ENCODE peak calls at places on chromosomes 2 and 18, in four cellular contexts. One of them, this sample, is unnamed.
A peak's percentile ranks its signal among the peaks of the same experiment; 100 is the strongest.

GRCh38 chr2:223993634-223994232 is 36.5 kb downstream of the MRPL44 start:
- DNase-seq in H1: no peak
- DNase-seq in HepG2: peak; percentile 77
- DNase-seq in GM12878: no peak
- DNase-seq in this sample: peak; percentile 83

GRCh38 chr2:182682210-182682609 is 33.8 kb upstream of the DNAJC10 start:
- DNase-seq in GM12878: no peak
- DNase-seq in H1: no peak
- DNase-seq in HepG2: no peak
- DNase-seq in this sample: no peak

GRCh38 chr2:213125646-213126347 is 25.6 kb downstream of the IKZF2 start:
- DNase-seq in GM12878: no peak
- DNase-seq in HepG2: no peak
- DNase-seq in H1: no peak
- DNase-seq in this sample: no peak

GRCh38 chr2:18219676-18220075 is 340.8 kb downstream of the RDH14 start:
- DNase-seq in HepG2: no peak
- DNase-seq in H1: no peak
- DNase-seq in GM12878: no peak
- DNase-seq in this sample: no peak

GRCh38 chr2:147945660-147946059 is 74.9 kb downstream of the ORC4 start:
- DNase-seq in GM12878: no peak
- DNase-seq in HepG2: no peak
- DNase-seq in H1: no peak
- DNase-seq in this sample: no peak

GRCh38 chr2:168212866-168213265 is 34.5 kb downstream of the STK39 start:
- DNase-seq in HepG2: no peak
- DNase-seq in H1: no peak
- DNase-seq in GM12878: no peak
- DNase-seq in this sample: no peak

GRCh38 chr2:133642831-133643230 is 74.6 kb upstream of the NCKAP5 start:
- DNase-seq in GM12878: no peak
- DNase-seq in H1: no peak
- DNase-seq in HepG2: no peak
- DNase-seq in this sample: no peak

GRCh38 chr2:29039718-29040480 is 34.4 kb downstream of the PCARE start:
- DNase-seq in GM12878: no peak
- DNase-seq in HepG2: no peak
- DNase-seq in H1: no peak
- DNase-seq in this sample: no peak

GRCh38 chr2:76688732-76689131 is 833.4 kb downstream of the LRRTM4 start:
- DNase-seq in H1: no peak
- DNase-seq in HepG2: no peak
- DNase-seq in GM12878: no peak
- DNase-seq in this sample: no peak

GRCh38 chr2:66126936-66127527 is 307.9 kb upstream of the MEIS1 start:
- DNase-seq in H1: no peak
- DNase-seq in HepG2: no peak
- DNase-seq in GM12878: no peak
- DNase-seq in this sample: no peak

GRCh38 chr2:95390272-95390880 is 12.1 kb upstream of the FAHD2A start:
- DNase-seq in HepG2: peak; percentile 75
- DNase-seq in GM12878: no peak
- DNase-seq in H1: no peak
- DNase-seq in this sample: no peak

GRCh38 chr2:190786404-190787166 is 94.0 kb upstream of the GLS start:
- DNase-seq in H1: no peak
- DNase-seq in GM12878: no peak
- DNase-seq in HepG2: no peak
- DNase-seq in this sample: no peak

GRCh38 chr18:13435596-13436333 is 217.2 kb downstream of the LDLRAD4 start:
- DNase-seq in GM12878: no peak
- DNase-seq in H1: no peak
- DNase-seq in HepG2: no peak
- DNase-seq in this sample: no peak

GRCh38 chr18:34976084-34976483 is 65.1 kb upstream of the MAPRE2 start:
- DNase-seq in H1: no peak
- DNase-seq in GM12878: no peak
- DNase-seq in HepG2: no peak
- DNase-seq in this sample: no peak

GRCh38 chr2:174153757-174154680 is 94.3 kb downstream of the OLA1 start:
- DNase-seq in HepG2: no peak
- DNase-seq in H1: no peak
- DNase-seq in GM12878: no peak
- DNase-seq in this sample: no peak

GRCh38 chr2:215435261-215435808 is 533 bp downstream of the FN1 start:
- DNase-seq in GM12878: no peak
- DNase-seq in H1: no peak
- DNase-seq in HepG2: no peak
- DNase-seq in this sample: peak; percentile 38

GRCh38 chr2:144444418-144444817 is 75.5 kb downstream of the ZEB2 start:
- DNase-seq in HepG2: no peak
- DNase-seq in GM12878: no peak
- DNase-seq in H1: no peak
- DNase-seq in this sample: no peak

GRCh38 chr2:129794116-129794515 is 185.3 kb upstream of the RAB6C start:
- DNase-seq in H1: no peak
- DNase-seq in HepG2: no peak
- DNase-seq in GM12878: no peak
- DNase-seq in this sample: no peak

GRCh38 chr18:9337875-9338274 is 3.3 kb downstream of the TWSG1 start:
- DNase-seq in HepG2: no peak
- DNase-seq in GM12878: peak; percentile 59
- DNase-seq in H1: no peak
- DNase-seq in this sample: no peak

GRCh38 chr2:157264099-157264498 is 6.6 kb downstream of the GALNT5 start:
- DNase-seq in HepG2: no peak
- DNase-seq in H1: no peak
- DNase-seq in GM12878: no peak
- DNase-seq in this sample: no peak

GRCh38 chr18:8858888-8859511 is 153.6 kb downstream of the MTCL1 start:
- DNase-seq in HepG2: no peak
- DNase-seq in H1: no peak
- DNase-seq in GM12878: no peak
- DNase-seq in this sample: no peak

GRCh38 chr2:19841918-19842693 is 59.7 kb downstream of the TTC32 start:
- DNase-seq in HepG2: no peak
- DNase-seq in H1: no peak
- DNase-seq in GM12878: no peak
- DNase-seq in this sample: no peak

GRCh38 chr2:88187927-88188326 is 17.8 kb downstream of the THNSL2 start:
- DNase-seq in H1: no peak
- DNase-seq in HepG2: peak; percentile 47
- DNase-seq in GM12878: no peak
- DNase-seq in this sample: no peak

DNA sequence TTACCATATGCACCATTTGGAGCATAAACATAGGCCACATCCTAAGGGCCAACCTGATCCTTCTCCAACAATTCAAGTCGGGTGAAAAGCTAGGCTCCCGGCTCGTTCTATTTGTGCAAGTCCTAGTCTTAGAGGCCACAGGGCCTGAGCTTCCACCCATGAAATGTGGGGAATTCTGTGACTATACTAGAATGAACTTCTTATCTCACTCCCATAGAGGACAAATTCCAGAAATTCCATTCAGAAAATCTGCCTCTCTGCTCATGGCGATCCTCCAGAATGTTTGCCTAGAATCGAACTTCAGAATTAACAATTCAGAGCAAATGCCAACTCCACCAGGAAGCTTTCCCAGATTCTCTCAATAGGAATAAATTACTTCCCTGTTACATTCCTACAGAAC is 187.9 kb downstream of the BCL11A start:
- DNase-seq in HepG2: peak; percentile 36
- DNase-seq in GM12878: no peak
- DNase-seq in H1: no peak
- DNase-seq in this sample: no peak
- TF ChIP-seq SUZ12 in HepG2: no peak
- TF ChIP-seq SUZ12 in GM12878: no peak
- TF ChIP-seq SUZ12 in H1: no peak
- TF ChIP-seq SUZ12 in this sample: no peak

GRCh38 chr2:235568431-235568830 is 74.6 kb downstream of the AGAP1 start:
- DNase-seq in GM12878: no peak
- DNase-seq in H1: no peak
- DNase-seq in HepG2: no peak
- DNase-seq in this sample: no peak

GRCh38 chr2:235569837-235570236 is 76.0 kb downstream of the AGAP1 start:
- DNase-seq in H1: no peak
- DNase-seq in HepG2: no peak
- DNase-seq in GM12878: no peak
- DNase-seq in this sample: no peak

GRCh38 chr2:235570966-235571692 is 77.3 kb downstream of the AGAP1 start:
- DNase-seq in HepG2: no peak
- DNase-seq in GM12878: no peak
- DNase-seq in H1: no peak
- DNase-seq in this sample: no peak

GRCh38 chr2:235572592-235572991 is 78.7 kb downstream of the AGAP1 start:
- DNase-seq in GM12878: no peak
- DNase-seq in H1: no peak
- DNase-seq in HepG2: no peak
- DNase-seq in this sample: no peak

GRCh38 chr2:235570256-235570655 is 76.4 kb downstream of the AGAP1 start:
- DNase-seq in H1: no peak
- DNase-seq in HepG2: peak; percentile 28
- DNase-seq in GM12878: no peak
- DNase-seq in this sample: no peak
- H3K4me3 ChIP-seq in H1: no peak overlapping the region
- H3K4me3 ChIP-seq in HepG2: no peak overlapping the region
- H3K4me3 ChIP-seq in GM12878: no peak overlapping the region
- H3K4me3 ChIP-seq in this sample: no peak overlapping the region

GRCh38 chr2:219631925-219632757 is 4.7 kb downstream of the SLC4A3 start:
- DNase-seq in H1: no peak
- DNase-seq in GM12878: no peak
- DNase-seq in HepG2: no peak
- DNase-seq in this sample: no peak
- TF ChIP-seq SUZ12 in H1: no peak
- TF ChIP-seq SUZ12 in GM12878: no peak
- TF ChIP-seq SUZ12 in HepG2: no peak
- TF ChIP-seq SUZ12 in this sample: no peak

GRCh38 chr18:40949138-40949949 is 1005.7 kb upstream of the PIK3C3 start:
- DNase-seq in HepG2: no peak
- DNase-seq in H1: no peak
- DNase-seq in GM12878: no peak
- DNase-seq in this sample: no peak
- H3K4me3 ChIP-seq in HepG2: no peak overlapping the region
- H3K4me3 ChIP-seq in H1: no peak overlapping the region
- H3K4me3 ChIP-seq in GM12878: no peak overlapping the region
- H3K4me3 ChIP-seq in this sample: no peak overlapping the region

GRCh38 chr18:50453014-50453680 is 78.3 kb downstream of the SKA1 start:
- DNase-seq in H1: no peak
- DNase-seq in HepG2: no peak
- DNase-seq in GM12878: no peak
- DNase-seq in this sample: no peak

GRCh38 chr18:50453732-50454131 is 78.9 kb downstream of the SKA1 start:
- DNase-seq in HepG2: no peak
- DNase-seq in GM12878: no peak
- DNase-seq in H1: no peak
- DNase-seq in this sample: no peak

GRCh38 chr18:50457639-50458038 is 82.8 kb downstream of the SKA1 start:
- DNase-seq in HepG2: no peak
- DNase-seq in GM12878: no peak
- DNase-seq in H1: no peak
- DNase-seq in this sample: no peak

GRCh38 chr18:50456285-50456684 is 81.4 kb downstream of the SKA1 start:
- DNase-seq in HepG2: no peak
- DNase-seq in GM12878: no peak
- DNase-seq in H1: no peak
- DNase-seq in this sample: no peak

DNA sequence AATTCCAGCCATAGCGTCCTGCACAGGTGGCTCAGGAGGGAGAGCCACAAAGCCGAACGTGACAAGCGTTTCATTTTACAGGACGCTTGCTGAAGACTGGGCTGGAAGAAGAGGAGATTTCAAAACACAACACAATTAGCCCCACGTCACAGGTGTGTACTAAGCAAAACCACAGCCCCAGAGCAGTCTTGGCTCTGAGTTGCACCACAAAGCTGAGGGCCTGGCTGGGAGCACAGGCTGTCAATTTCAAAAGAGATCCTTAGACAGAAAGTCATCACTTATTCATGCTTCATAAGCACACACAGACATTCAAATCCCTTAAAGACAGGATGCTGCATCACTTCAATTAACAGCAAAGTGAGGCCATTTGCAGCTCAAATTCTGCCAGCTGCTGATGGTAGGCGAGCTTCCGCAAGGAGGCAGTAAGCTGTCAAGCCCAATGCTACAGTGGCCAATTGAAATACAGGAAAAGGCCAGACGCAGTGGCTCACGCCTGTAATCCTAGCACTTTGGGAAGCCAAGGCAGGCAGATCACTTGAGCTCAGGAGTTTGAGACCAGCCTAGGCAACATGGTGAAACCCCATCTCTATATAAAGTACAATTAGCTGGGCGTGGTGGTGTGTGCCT is 79.6 kb downstream of the SKA1 start:
- DNase-seq in H1: no peak
- DNase-seq in GM12878: no peak
- DNase-seq in HepG2: no peak
- DNase-seq in this sample: no peak
- TF ChIP-seq SUZ12 in H1: no peak
- TF ChIP-seq SUZ12 in GM12878: no peak
- TF ChIP-seq SUZ12 in HepG2: no peak
- TF ChIP-seq SUZ12 in this sample: no peak

GRCh38 chr2:176079285-176079830 is 4.4 kb downstream of the EVX2 start:
- DNase-seq in GM12878: no peak
- DNase-seq in H1: no peak
- DNase-seq in HepG2: no peak
- DNase-seq in this sample: no peak
- H3K4me3 ChIP-seq in GM12878: no peak overlapping the region
- H3K4me3 ChIP-seq in H1: peak overlapping the region; percentile 52
- H3K4me3 ChIP-seq in HepG2: no peak overlapping the region
- H3K4me3 ChIP-seq in this sample: no peak overlapping the region